ENCODE peak calls at places on chromosomes 1 and 21, in four cellular contexts. H is SK-N-MC, Z is H4, T is T-helper 2 cell. L is an unnamed sample.

GRCh38 chr1:31843506-31843905 is 27.7 kb upstream of the SPOCD1 start:
- DNase-seq in H (no peak), Z (no peak), T (no peak), L (no peak)

GRCh38 chr1:107141491-107142369 is 891 bp downstream of the NTNG1 start:
- DNase-seq in H (peak; percentile 94), Z (peak; percentile 19), T (no peak), L (no peak)

GRCh38 chr1:3799976-3800685 is 3.8 kb upstream of the LRRC47 start:
- DNase-seq in H (no peak), Z (no peak), T (no peak), L (no peak)

GRCh38 chr1:9728451-9729295 is 77.1 kb downstream of the PIK3CD start:
- DNase-seq in H (no peak), Z (no peak), T (no peak), L (no peak)

GRCh38 chr1:44842763-44843655 is at the start of gene PTCH2:
- DNase-seq in H (no peak), Z (peak; percentile 54), T (peak; percentile 10), L (no peak)

GRCh38 chr1:230905733-230906132 is 37.4 kb upstream of the C1orf198 start:
- DNase-seq in H (no peak), Z (peak; percentile 37), T (no peak), L (no peak)

GRCh38 chr1:31434101-31434871 is 21.3 kb downstream of the SERINC2 start:
- DNase-seq in H (no peak), Z (no peak), T (no peak), L (no peak)

GRCh38 chr1:179143332-179143731 is 61.5 kb downstream of the TOR3A start:
- DNase-seq in H (no peak), Z (peak; percentile 84), T (no peak), L (no peak)

GRCh38 chr1:186802388-186802787 is 26.4 kb upstream of the PLA2G4A start:
- DNase-seq in H (no peak), Z (no peak), T (no peak), L (no peak)

GRCh38 chr1:61035880-61036279 is 46.5 kb upstream of the NFIA start:
- DNase-seq in H (no peak), Z (no peak), T (no peak), L (no peak)

GRCh38 chr1:117135329-117135728 is 13.8 kb upstream of the TRIM45 start:
- DNase-seq in H (no peak), Z (no peak), T (no peak), L (no peak)

GRCh38 chr1:23601968-23602876 is 42.9 kb upstream of the ID3 start:
- DNase-seq in H (no peak), Z (no peak), T (no peak), L (no peak)

GRCh38 chr21:45266518-45267389 is 20.9 kb downstream of the POFUT2 start:
- DNase-seq in H (no peak), Z (no peak), T (no peak), L (no peak)

GRCh38 chr1:191327868-191328267 is 830.4 kb upstream of the RGS18 start:
- DNase-seq in H (no peak), Z (no peak), T (no peak), L (no peak)

GRCh38 chr21:43884012-43884860 is 19.2 kb downstream of the AGPAT3 start:
- DNase-seq in H (no peak), Z (peak; percentile 34), T (no peak), L (no peak)

GRCh38 chr1:94979126-94979525 is 52.2 kb upstream of the CNN3 start:
- DNase-seq in H (no peak), Z (no peak), T (no peak), L (no peak)

L was measured in T-helper 17 cell.